ENCODE peak calls at places on chromosomes 6 and 20, in five cellular contexts. M is hepatocyte, L is fibroblast of lung, X is GM12878, D is K562. V is an unnamed sample. For H3K9me3, the result is how much of the 10 kb centered on the place peaks cover.

GRCh38 chr20:34302312-34302722 is 838 bp downstream of the AHCY start:
- DNase-seq in M (peak), L (peak), X (no peak), D (no peak), V (no peak)

GRCh38 chr20:19968488-19969073 is 48.6 kb upstream of the NAA20 start:
- DNase-seq in M (no peak), L (no peak), X (no peak), D (no peak), V (no peak)

GRCh38 chr6:156729248-156729647 is 47.9 kb upstream of the ARID1B start:
- DNase-seq in M (no peak), L (peak), X (peak), D (no peak), V (no peak)

GRCh38 chr20:34402461-34402860 is 39.4 kb downstream of the ITCH start:
- DNase-seq in M (no peak), L (no peak), X (no peak), D (no peak), V (no peak)

GRCh38 chr20:56504373-56505005 is 20.1 kb upstream of the FAM209A start:
- DNase-seq in M (no peak), L (no peak), X (no peak), D (peak), V (peak)

GRCh38 chr6:18405477-18406293 is 18.5 kb downstream of the RNF144B start:
- DNase-seq in M (peak), L (peak), X (no peak), D (no peak), V (peak)

GRCh38 chr20:14721926-14722325 is 384.5 kb upstream of the FLRT3 start:
- DNase-seq in M (no peak), L (no peak), X (no peak), D (no peak), V (no peak)

GRCh38 chr6:159695984-159696383 is 2.9 kb upstream of the SOD2 start:
- DNase-seq in M (no peak), L (no peak), X (no peak), D (no peak), V (no peak)

GRCh38 chr20:14334306-14334930 is 3.0 kb downstream of the FLRT3 start:
- DNase-seq in M (peak), L (peak), X (no peak), D (no peak), V (peak)

GRCh38 chr20:33387177-33387576 is 14.1 kb downstream of the CDK5RAP1 start:
- DNase-seq in M (peak), L (no peak), X (no peak), D (no peak), V (no peak)

GRCh38 chr6:62613920-62614319 is 327.9 kb upstream of the KHDRBS2 start:
- DNase-seq in M (no peak), L (no peak), X (no peak), D (no peak), V (no peak)

GRCh38 chr6:38307730-38308129 is 332.0 kb downstream of the BTBD9 start:
- DNase-seq in M (no peak), L (no peak), X (peak), D (no peak), V (no peak)

GRCh38 chr6:89954721-89955148 is 60.5 kb downstream of the GJA10 start:
- DNase-seq in M (no peak), L (no peak), X (no peak), D (no peak), V (no peak)

DNA sequence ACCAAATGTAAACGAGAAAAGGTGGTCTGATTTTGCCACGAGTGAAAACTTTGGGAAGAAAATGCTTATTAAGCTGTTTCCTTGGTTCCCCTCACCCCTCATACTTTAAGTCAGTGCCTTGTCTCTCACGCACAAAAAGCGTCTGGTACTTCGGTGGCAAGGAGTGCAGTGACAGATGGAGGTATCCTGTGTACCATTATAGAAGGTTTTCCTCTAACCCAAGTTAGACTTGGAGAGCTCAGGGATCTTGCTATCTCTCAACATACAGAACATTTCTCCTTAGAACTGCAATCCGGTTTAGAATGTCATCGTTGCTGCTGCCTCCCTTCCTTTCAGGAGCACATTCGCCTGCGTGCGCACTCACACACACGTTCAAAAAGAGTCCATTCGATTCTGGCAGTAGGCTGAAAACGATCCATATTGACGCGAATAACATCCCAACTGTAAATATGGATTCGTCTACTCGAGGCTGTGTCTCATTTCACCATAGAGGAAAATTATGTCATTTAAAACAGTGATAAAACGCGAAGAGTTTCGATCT is 1.1 kb upstream of the MARCKS start:
- DNase-seq in M (peak), L (peak), X (no peak), D (no peak), V (peak)
- TF ChIP-seq EZH2 in M (no peak), L (no peak), X (no peak), D (no peak), V (no peak)

DNA sequence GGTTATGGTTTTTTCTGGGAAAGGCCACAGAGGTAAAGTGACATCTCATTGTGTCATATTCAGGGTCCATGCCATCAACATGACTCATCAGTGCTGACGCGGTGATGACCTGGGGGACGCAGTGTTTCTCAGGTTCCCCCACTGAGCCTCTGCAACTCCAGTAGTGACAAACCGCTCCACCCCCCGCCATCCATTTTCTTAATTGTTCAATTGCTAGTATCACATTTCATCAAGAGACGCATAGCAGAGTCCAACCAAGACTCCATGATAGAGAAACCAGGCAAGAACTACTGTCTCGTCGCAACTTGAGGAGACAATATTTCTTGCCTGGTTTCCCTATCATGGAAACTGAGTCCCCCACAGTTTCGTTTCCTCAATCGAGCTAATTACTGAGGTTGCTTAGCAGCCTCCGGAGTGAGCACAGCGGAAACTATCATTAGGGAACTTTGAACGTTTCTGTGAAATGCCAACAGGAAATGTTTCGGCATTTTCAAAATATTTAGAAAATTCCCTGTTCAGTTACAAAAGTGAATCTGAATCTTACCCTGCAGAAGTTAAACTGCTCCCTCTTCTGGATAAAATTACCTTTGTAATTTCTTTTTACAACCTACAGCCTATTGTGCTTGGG is 12.2 kb upstream of the SERPINB1 start:
- DNase-seq in M (peak), L (peak), X (peak), D (peak), V (peak)
- H3K4me3 ChIP-seq in M (no peak), L (peak), X (peak), D (peak), V (peak)

GRCh38 chr20:57922701-57923100 is 212.9 kb upstream of the PMEPA1 start:
- DNase-seq in M (no peak), L (no peak), X (no peak), D (no peak), V (no peak)

GRCh38 chr20:57921701-57922482 is 212.1 kb upstream of the PMEPA1 start:
- DNase-seq in M (no peak), L (no peak), X (no peak), D (no peak), V (no peak)

GRCh38 chr20:57919059-57919458 is 209.2 kb upstream of the PMEPA1 start:
- DNase-seq in M (peak), L (no peak), X (no peak), D (no peak), V (no peak)

GRCh38 chr20:57918546-57918945 is 208.7 kb upstream of the PMEPA1 start:
- DNase-seq in M (peak), L (no peak), X (no peak), D (no peak), V (no peak)

GRCh38 chr20:57920971-57921370 is 211.2 kb upstream of the PMEPA1 start:
- DNase-seq in M (no peak), L (no peak), X (no peak), D (no peak), V (no peak)
- H3K9me3 ChIP-seq in M (under half), L (under half), X (under half), D (under half), V (under half)

GRCh38 chr6:4791174-4791573 is 15.0 kb downstream of the CDYL start:
- DNase-seq in M (no peak), L (peak), X (no peak), D (no peak), V (no peak)

GRCh38 chr6:4786936-4787504 is 10.8 kb downstream of the CDYL start:
- DNase-seq in M (no peak), L (no peak), X (no peak), D (no peak), V (no peak)

GRCh38 chr6:4788482-4788881 is 12.3 kb downstream of the CDYL start:
- DNase-seq in M (no peak), L (no peak), X (no peak), D (no peak), V (no peak)

GRCh38 chr6:4788953-4789584 is 12.9 kb downstream of the CDYL start:
- DNase-seq in M (no peak), L (no peak), X (no peak), D (no peak), V (no peak)

GRCh38 chr6:4790158-4790899 is 14.1 kb downstream of the CDYL start:
- DNase-seq in M (no peak), L (no peak), X (no peak), D (no peak), V (no peak)
- TF ChIP-seq EZH2 in M (no peak), L (no peak), X (no peak), D (no peak), V (no peak)

DNA sequence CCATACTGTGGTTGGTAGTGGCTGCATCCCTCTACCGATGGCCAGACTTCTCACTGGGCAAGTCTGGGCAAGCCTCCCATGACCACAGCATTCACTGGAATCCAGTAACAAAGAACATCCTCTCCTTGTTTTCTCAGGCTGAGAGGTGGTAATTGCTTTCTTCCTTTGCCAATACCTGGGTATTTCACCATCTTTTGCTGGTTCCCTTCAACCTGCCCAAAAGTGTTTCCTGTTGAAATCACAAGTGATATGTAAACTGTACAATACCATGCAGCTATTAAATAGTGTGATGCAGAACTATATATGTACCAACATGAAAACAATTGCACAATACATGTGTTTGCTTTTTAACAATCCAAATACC is at the start of gene PTCHD4:
- DNase-seq in M (no peak), L (peak), X (no peak), D (no peak), V (no peak)
- H3K4me3 ChIP-seq in M (no peak), L (peak), X (no peak), D (no peak), V (no peak)

DNA sequence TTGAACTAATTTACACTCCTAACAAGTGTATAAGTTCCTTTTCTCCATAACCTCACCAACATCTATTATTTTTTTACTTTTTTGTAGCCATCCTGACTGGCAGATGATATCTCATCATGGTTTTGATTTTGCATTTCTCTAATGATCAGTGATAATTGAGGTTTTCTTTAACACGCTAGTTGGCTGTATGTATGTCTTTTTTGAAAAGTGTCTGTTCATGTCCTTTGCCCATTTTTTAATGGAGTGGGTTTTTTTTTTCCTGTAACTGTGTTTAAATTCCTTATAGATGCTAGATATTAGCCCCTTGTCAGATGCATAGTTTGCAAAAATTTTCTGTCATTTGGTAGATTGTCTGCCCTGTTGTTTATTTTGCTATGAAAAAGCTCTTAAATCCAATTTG is 39.6 kb upstream of the TRIM39 start:
- DNase-seq in M (no peak), L (no peak), X (no peak), D (no peak), V (no peak)
- H3K9me3 ChIP-seq in M (half or more), L (under half), X (under half), D (under half), V (half or more)

GRCh38 chr6:6003334-6004146 is 3.2 kb downstream of the NRN1 start:
- DNase-seq in M (no peak), L (no peak), X (no peak), D (no peak), V (peak)
- TF ChIP-seq EZH2 in M (peak), L (peak), X (no peak), D (no peak), V (no peak)

GRCh38 chr6:138572200-138572875 is 73.0 kb upstream of the NHSL1 start:
- DNase-seq in M (peak), L (peak), X (no peak), D (no peak), V (peak)

GRCh38 chr6:138572885-138573284 is 73.6 kb upstream of the NHSL1 start:
- DNase-seq in M (no peak), L (no peak), X (no peak), D (no peak), V (no peak)

GRCh38 chr6:138571174-138571573 is 71.9 kb upstream of the NHSL1 start:
- DNase-seq in M (peak), L (peak), X (no peak), D (no peak), V (no peak)

GRCh38 chr6:138570716-138571020 is 71.4 kb upstream of the NHSL1 start:
- DNase-seq in M (no peak), L (peak), X (no peak), D (no peak), V (no peak)

DNA sequence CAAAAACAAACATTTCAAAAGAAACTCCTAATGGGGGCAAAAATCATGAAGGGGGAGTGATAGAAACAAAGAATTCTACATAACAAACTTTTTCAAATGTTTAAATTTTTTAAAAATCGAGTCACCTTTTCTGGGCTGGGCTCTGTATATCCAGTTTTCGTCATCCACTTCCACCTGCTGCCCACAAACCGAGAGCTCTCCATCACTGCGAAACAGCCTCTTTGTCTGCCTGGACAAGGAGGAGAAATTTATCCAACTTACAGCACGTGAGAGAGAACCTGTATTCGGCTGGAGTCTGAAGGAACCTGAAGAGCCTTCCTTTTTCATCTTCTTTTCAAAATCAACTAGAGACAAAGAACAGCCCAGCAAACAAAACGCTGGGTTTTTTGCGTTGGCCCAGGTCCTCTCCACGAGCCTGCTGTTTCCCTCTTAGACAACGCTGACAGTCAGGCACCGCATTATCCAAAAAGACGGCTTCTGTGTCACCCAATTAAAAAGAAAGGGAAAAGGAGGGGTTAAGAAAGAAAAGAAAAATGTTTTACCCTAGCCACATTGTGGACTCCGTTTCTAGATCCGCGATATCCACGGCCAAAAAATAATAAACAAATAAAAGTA is 72.4 kb upstream of the NHSL1 start:
- DNase-seq in M (no peak), L (peak), X (no peak), D (no peak), V (peak)
- H3K4me3 ChIP-seq in M (peak), L (peak), X (no peak), D (no peak), V (peak)